ENCODE peak calls at places on chromosomes 5 and 9, in six cellular contexts. Z, O, R, I, S and H are unnamed samples. For H3K4me1, the result is how much of the 10 kb centered on the place peaks cover.

GRCh38 chr9:80134487-80134886 is 562.7 kb downstream of the TLE4 start:
- DNase-seq in O (no peak), Z (no peak), R (no peak), I (no peak), S (no peak), H (no peak)

GRCh38 chr5:147733075-147733474 is 49.5 kb downstream of the JAKMIP2 start:
- DNase-seq in O (no peak), R (no peak), S (no peak), I (no peak), Z (no peak), H (no peak)

GRCh38 chr9:4116708-4117460 is 183.0 kb downstream of the GLIS3 start:
- DNase-seq in I (no peak), O (no peak), R (no peak), S (no peak), Z (no peak), H (no peak)

GRCh38 chr9:6996061-6996854 is 238.5 kb downstream of the KDM4C start:
- DNase-seq in O (no peak), R (no peak), Z (no peak), I (no peak), S (no peak), H (no peak)

GRCh38 chr5:154369682-154370081 is 76.1 kb upstream of the SAP30L start:
- DNase-seq in I (no peak), R (no peak), S (no peak), Z (no peak), O (peak), H (no peak)

GRCh38 chr5:100898504-100899346 is 4.4 kb downstream of the ST8SIA4 start:
- DNase-seq in Z (no peak), O (no peak), S (no peak), R (no peak), I (no peak), H (no peak)

GRCh38 chr9:111180801-111181200 is 142.5 kb upstream of the LPAR1 start:
- DNase-seq in Z (no peak), R (no peak), O (no peak), S (no peak), I (no peak), H (no peak)

GRCh38 chr5:175654346-175654745 is 3.5 kb upstream of the HRH2 start:
- DNase-seq in S (no peak), Z (no peak), O (no peak), I (no peak), R (no peak), H (no peak)

GRCh38 chr9:16154570-16155078 is 601.8 kb downstream of the CCDC171 start:
- DNase-seq in S (peak), R (peak), I (no peak), Z (no peak), O (no peak), H (no peak)

GRCh38 chr5:10310073-10310779 is 2.5 kb upstream of the CMBL start:
- DNase-seq in I (no peak), R (no peak), S (peak), O (peak), Z (no peak), H (no peak)

GRCh38 chr9:107039546-107039945 is 176.6 kb downstream of the ZNF462 start:
- DNase-seq in S (no peak), I (no peak), R (no peak), O (peak), Z (no peak), H (no peak)

GRCh38 chr5:140336388-140336787 is 10.0 kb downstream of the HBEGF start:
- DNase-seq in Z (no peak), S (no peak), I (no peak), O (no peak), R (no peak), H (no peak)

GRCh38 chr5:78677777-78678668 is 29.5 kb upstream of the LHFPL2 start:
- DNase-seq in Z (peak), S (peak), I (no peak), R (no peak), O (peak), H (no peak)

DNA sequence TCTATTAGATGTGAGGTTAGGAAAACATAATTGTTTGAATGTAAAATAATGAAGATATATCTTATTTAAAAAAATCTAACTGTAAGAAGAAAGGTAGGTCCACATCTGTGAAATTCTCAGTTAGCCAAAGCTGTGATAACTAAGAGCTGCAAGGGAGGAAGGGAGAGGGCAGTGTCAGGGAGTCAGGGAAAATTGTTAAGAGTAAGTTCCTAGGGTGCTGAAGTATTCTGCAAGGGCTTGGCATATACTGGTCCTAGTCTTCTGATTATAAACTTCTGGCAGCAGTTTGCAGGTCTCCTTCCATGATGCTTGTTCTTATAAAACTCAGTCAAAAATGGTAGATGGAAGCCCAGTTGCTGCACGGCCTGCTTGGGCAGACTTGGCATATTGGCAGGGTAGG is 233.2 kb downstream of the NMUR2 start:
- DNase-seq in R (no peak), I (no peak), Z (no peak), O (no peak), S (no peak), H (no peak)
- H3K4me1 ChIP-seq in R (under half), I (under half), Z (under half), O (under half), S (under half), H (under half)

DNA sequence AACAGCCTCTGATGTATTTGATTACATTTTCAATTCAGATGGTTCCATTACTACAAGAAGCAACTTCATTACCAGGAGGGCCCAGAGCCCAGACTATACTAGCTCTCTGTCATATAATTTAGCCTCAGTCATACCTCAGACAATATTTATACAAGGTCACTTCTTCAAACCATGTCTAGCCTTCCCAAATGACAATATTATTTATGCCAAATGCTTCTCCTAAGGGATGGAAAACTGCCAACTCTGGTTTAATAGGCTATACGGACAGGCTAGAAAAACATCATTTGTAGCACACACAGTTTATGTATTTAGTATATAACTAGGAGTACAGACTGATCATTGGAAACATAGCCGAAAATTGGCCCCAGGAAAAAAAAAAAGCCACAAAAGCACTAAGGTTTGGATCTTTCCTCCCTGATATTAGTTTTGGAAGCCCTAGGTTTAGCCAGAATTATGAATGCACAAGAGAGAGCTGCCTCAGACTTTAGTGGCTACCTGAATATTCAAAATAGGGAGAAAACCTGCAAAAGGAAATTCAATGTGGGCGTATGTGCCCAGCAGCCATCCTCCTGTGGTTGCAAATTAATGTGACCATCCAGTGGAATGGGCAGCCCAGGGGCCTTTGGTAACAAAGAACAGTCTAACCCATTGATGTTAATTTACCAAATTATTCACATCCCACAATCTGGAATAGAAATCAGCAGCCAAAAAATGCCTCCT is 298.2 kb downstream of the CWC27 start:
- DNase-seq in S (no peak), R (no peak), Z (no peak), I (no peak), O (no peak), H (no peak)
- H3K27ac ChIP-seq in S (no peak), R (peak), Z (peak), I (no peak), O (no peak), H (no peak)

GRCh38 chr9:14993891-14994554 is 83.8 kb upstream of the FREM1 start:
- DNase-seq in I (peak), S (no peak), R (no peak), Z (no peak), O (no peak), H (no peak)

GRCh38 chr9:14992025-14992424 is 81.8 kb upstream of the FREM1 start:
- DNase-seq in I (peak), S (no peak), Z (no peak), R (no peak), O (no peak), H (no peak)

GRCh38 chr9:14994738-14995137 is 84.5 kb upstream of the FREM1 start:
- DNase-seq in R (no peak), S (no peak), Z (no peak), I (no peak), O (no peak), H (no peak)

GRCh38 chr9:14993061-14993800 is 83.0 kb upstream of the FREM1 start:
- DNase-seq in O (peak), I (peak), R (peak), S (peak), Z (peak), H (peak)

DNA sequence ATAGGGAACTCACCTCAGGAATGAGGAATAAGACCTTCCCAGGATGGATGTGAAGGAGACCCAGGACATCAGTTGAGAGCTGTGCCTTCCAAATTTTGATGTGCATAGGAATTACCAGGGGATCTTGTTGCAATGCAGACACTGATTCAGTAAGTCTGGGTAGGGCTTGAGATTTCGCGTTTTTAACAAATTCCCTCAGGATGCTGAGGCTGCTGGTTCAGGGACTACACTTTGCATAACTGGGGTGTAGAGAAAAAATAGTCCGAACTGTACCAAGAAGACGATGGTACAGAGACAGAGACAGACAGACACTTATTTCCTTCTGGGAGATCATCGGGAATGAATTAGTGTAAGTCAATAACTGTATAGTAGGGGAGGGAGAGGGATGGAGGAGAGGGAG is 82.3 kb upstream of the FREM1 start:
- DNase-seq in S (no peak), R (no peak), Z (no peak), I (no peak), O (no peak), H (no peak)
- H3K4me3 ChIP-seq in S (no peak), R (no peak), Z (peak), I (peak), O (peak), H (no peak)

DNA sequence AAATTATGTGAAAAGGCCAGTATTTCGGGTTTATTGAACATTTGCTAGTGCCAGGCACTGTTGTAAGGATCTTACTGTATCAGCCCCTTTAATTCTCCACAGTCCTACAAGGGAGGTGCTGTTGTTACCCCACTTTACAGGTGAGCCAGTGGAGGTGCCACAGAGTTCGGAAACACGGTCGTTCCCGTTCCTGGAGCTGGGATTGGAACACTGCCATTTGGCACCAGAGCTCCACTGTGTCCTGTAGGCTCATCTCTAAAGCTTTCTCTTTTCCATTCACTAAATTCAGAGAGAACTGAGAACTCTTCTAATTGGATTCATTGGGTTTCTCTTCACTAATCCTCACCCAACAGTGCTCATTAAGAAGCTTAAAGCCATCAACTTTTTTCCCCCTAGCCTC is 5.6 kb downstream of the ERGIC1 start:
- DNase-seq in R (no peak), S (peak), O (no peak), I (no peak), Z (no peak), H (no peak)
- H3K4me1 ChIP-seq in R (under half), S (half or more), O (under half), I (under half), Z (under half), H (under half)

GRCh38 chr9:108039491-108039890 is 549.9 kb upstream of the KLF4 start:
- DNase-seq in Z (no peak), O (no peak), R (no peak), I (no peak), S (no peak), H (no peak)

GRCh38 chr9:108041551-108041950 is 552.0 kb upstream of the KLF4 start:
- DNase-seq in Z (no peak), I (no peak), R (no peak), S (no peak), O (peak), H (no peak)

GRCh38 chr9:108043585-108043984 is 554.0 kb upstream of the KLF4 start:
- DNase-seq in O (no peak), Z (no peak), S (no peak), R (no peak), I (no peak), H (no peak)

GRCh38 chr9:108039012-108039411 is 549.4 kb upstream of the KLF4 start:
- DNase-seq in S (no peak), I (no peak), Z (no peak), O (no peak), R (no peak), H (no peak)

DNA sequence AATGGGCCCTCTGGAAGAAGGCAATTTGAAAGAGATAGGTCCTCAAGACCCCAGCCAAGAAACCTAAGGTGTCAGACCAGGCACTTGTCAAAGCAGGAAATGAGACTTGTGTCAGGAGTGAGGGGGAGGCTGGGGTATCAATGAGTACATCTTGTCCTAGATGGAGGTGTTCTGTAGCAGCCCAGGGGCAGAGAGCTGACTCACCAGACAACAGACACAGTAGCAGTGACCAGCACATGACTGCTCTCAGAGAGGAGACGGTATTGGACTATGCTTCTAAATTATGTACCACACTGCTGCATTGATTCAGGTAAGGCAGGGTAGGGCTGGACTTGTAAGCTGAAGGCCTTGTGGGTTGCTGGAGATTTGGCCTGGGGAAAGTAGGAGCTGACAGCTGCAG is 551.2 kb upstream of the KLF4 start:
- DNase-seq in R (no peak), I (no peak), S (no peak), Z (no peak), O (peak), H (no peak)
- H3K27ac ChIP-seq in R (no peak), I (no peak), S (no peak), Z (no peak), O (no peak), H (no peak)

GRCh38 chr9:114588671-114589526 is 1.3 kb downstream of the ATP6V1G1 start:
- DNase-seq in S (no peak), O (peak), I (no peak), R (no peak), Z (no peak), H (no peak)
- H3K4me3 ChIP-seq in S (peak), O (peak), I (peak), R (peak), Z (peak), H (peak)

GRCh38 chr9:116152941-116153764 is 438 bp upstream of the PAPPA start:
- DNase-seq in R (no peak), Z (no peak), I (no peak), S (no peak), O (peak), H (no peak)
- H3K4me1 ChIP-seq in R (under half), Z (under half), I (under half), S (under half), O (under half), H (under half)

GRCh38 chr9:27539479-27540441 is 10.1 kb upstream of the MOB3B start:
- DNase-seq in R (no peak), O (peak), I (no peak), Z (peak), S (no peak), H (no peak)
- H3K27ac ChIP-seq in R (peak), O (peak), I (no peak), Z (peak), S (peak), H (no peak)

GRCh38 chr5:99032234-99033013 is 103.6 kb upstream of the CHD1 start:
- DNase-seq in S (peak), O (peak), I (peak), Z (peak), R (no peak), H (peak)
- H3K4me3 ChIP-seq in S (no peak), O (peak), I (peak), Z (no peak), R (no peak), H (peak)